ENCODE peak calls at places on chromosome X, in ten cellular contexts. T is thyroid gland, V is fibroblast of lung, F is tibial nerve, W is cardiac muscle cell, B is BE2C, H is endodermal cell, U is neural progenitor cell, L is tibial artery, J is pancreas. Z is an unnamed sample.

GRCh38 chrX:148416142-148416541 is 84.3 kb upstream of the AFF2 start:
- DNase-seq in B (no peak), F (no peak), H (no peak), T (no peak), L (no peak), W (no peak), U (no peak), V (no peak), J (no peak), Z (no peak)

GRCh38 chrX:17860811-17861495 is at the start of gene RAI2:
- DNase-seq in F (peak; percentile 18), V (no peak), B (peak; percentile 38), T (peak; percentile 67), H (peak; percentile 78), J (peak; percentile 58), L (no peak), W (no peak), U (peak; percentile 77), Z (no peak)

GRCh38 chrX:44945736-44946135 is 72.7 kb downstream of the KDM6A start:
- DNase-seq in W (no peak), T (no peak), U (no peak), B (no peak), J (no peak), V (no peak), L (no peak), F (no peak), H (no peak), Z (no peak)

GRCh38 chrX:67724359-67725110 is 180.7 kb downstream of the AR start:
- DNase-seq in J (no peak), L (no peak), U (no peak), V (peak; percentile 35), F (peak; percentile 19), W (peak; percentile 7), B (no peak), T (no peak), H (no peak), Z (no peak)

GRCh38 chrX:49155243-49155899 is 7.2 kb upstream of the MAGIX start:
- DNase-seq in H (peak; percentile 77), V (peak; percentile 72), L (no peak), J (no peak), B (no peak), F (no peak), W (peak; percentile 80), U (peak; percentile 87), T (peak; percentile 63), Z (peak; percentile 24)

GRCh38 chrX:72569786-72570185 is 2.9 kb downstream of the HDAC8 start:
- DNase-seq in U (no peak), T (no peak), B (no peak), F (no peak), L (no peak), W (peak; percentile 84), J (no peak), H (no peak), V (peak; percentile 61), Z (no peak)

GRCh38 chrX:154750301-154751120 is at the start of gene GAB3:
- DNase-seq in V (peak; percentile 30), W (peak; percentile 35), L (no peak), J (peak; percentile 40), H (peak; percentile 71), B (peak; percentile 57), F (no peak), T (peak; percentile 39), U (peak; percentile 64), Z (peak; percentile 41)

GRCh38 chrX:1502241-1502640 is 34.7 kb downstream of the P2RY8 start:
- DNase-seq in V (no peak), W (no peak), B (no peak), F (no peak), J (no peak), U (no peak), L (no peak), H (no peak), T (no peak), Z (no peak)

GRCh38 chrX:138794285-138794684 is 82.8 kb upstream of the FGF13 start:
- DNase-seq in L (no peak), W (no peak), V (no peak), U (no peak), T (no peak), J (no peak), F (no peak), H (no peak), B (no peak), Z (no peak)

GRCh38 chrX:132025085-132025484 is 2.0 kb downstream of the STK26 start:
- DNase-seq in V (no peak), L (no peak), W (no peak), J (no peak), U (peak; percentile 41), H (no peak), F (no peak), B (no peak), T (no peak), Z (no peak)

DNA sequence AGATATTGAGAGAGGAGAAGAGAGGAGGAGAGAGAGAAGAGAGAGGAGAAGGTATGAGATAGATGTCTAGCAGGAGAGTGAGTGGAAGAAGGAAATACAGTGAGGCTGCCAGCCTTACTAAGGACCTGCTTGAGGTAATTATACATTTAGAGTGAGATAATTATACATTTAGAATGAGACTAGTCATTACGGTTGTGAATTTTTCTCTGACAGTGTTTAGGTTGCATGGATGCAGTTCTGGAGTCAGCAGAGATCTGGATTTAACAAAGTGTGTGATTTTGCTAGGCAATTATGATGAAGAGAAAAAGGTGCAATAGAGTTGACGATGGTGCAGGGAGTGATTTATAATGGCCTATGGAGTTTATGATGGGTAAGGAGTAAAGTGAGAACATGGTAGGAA is 187.1 kb upstream of the ARX start:
- DNase-seq in U (no peak), B (no peak), J (no peak), L (no peak), V (no peak), F (no peak), H (no peak), W (no peak), T (no peak), Z (no peak)
- H3K36me3 ChIP-seq in U (no peaks in the 10 kb centered on the region), B (no peaks in the 10 kb centered on the region), J (no peaks in the 10 kb centered on the region), L (no peaks in the 10 kb centered on the region), V (no peaks in the 10 kb centered on the region), F (no peaks in the 10 kb centered on the region), H (no peaks in the 10 kb centered on the region), W (no peaks in the 10 kb centered on the region), T (no peaks in the 10 kb centered on the region), Z (no peaks in the 10 kb centered on the region)

GRCh38 chrX:136158685-136159084 is 11.4 kb downstream of the FHL1 start:
- DNase-seq in V (no peak), T (no peak), F (no peak), J (no peak), U (no peak), B (no peak), W (no peak), H (no peak), L (no peak), Z (no peak)

GRCh38 chrX:136159615-136160025 is 12.3 kb downstream of the FHL1 start:
- DNase-seq in V (peak; percentile 37), J (no peak), W (no peak), L (peak; percentile 70), U (no peak), H (no peak), B (no peak), F (no peak), T (no peak), Z (no peak)

GRCh38 chrX:136154998-136155397 is 7.7 kb downstream of the FHL1 start:
- DNase-seq in L (no peak), H (no peak), T (no peak), F (no peak), J (no peak), V (no peak), B (no peak), U (no peak), W (no peak), Z (no peak)

GRCh38 chrX:136157187-136157586 is 9.9 kb downstream of the FHL1 start:
- DNase-seq in W (no peak), H (no peak), J (no peak), F (no peak), B (no peak), V (peak; percentile 42), T (no peak), U (no peak), L (no peak), Z (no peak)

DNA sequence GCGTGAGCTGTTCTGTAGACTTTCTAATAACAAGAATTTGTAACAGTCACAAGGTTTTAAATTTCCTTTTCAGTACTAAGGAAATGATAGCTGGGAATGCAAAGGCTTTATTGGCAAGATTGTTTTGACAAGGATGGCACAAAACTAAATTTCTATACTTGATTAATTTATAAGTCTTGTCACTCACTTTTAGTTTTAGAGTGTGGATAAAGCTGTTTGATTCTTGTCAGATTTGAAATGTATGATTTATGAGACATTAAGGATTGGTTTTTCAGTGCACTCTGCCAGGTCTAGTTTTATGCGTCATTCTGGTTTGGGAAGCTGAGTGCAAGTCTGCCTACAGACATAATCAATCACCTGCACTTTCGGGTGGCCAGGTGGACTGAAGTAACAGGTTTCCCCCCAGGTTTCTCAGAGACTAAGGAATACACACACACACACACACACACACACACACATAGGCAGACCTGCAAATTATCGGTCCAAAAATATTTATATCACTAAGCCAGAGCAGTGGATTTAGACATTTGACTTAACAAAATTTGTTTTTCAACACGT is 9.3 kb downstream of the FHL1 start:
- DNase-seq in F (no peak), H (no peak), J (no peak), U (no peak), B (no peak), T (no peak), V (no peak), W (no peak), L (no peak), Z (no peak)
- H3K36me3 ChIP-seq in F (no peaks in the 10 kb centered on the region), H (no peaks in the 10 kb centered on the region), J (no peaks in the 10 kb centered on the region), U (no peaks in the 10 kb centered on the region), B (no peaks in the 10 kb centered on the region), T (no peaks in the 10 kb centered on the region), V (no peaks in the 10 kb centered on the region), W (no peaks in the 10 kb centered on the region), L (no peaks in the 10 kb centered on the region), Z (no peaks in the 10 kb centered on the region)

GRCh38 chrX:102659790-102660757 is 8.8 kb downstream of the GPRASP1 start:
- DNase-seq in V (peak; percentile 77), H (peak; percentile 91), W (peak; percentile 76), B (peak; percentile 85), U (peak; percentile 80), J (peak; percentile 85), L (peak; percentile 91), T (peak; percentile 88), F (peak; percentile 92), Z (peak; percentile 78)

GRCh38 chrX:102654696-102655095 is 3.4 kb downstream of the GPRASP1 start:
- DNase-seq in L (no peak), T (no peak), B (no peak), W (peak; percentile 10), F (no peak), U (no peak), H (no peak), V (no peak), J (no peak), Z (no peak)

DNA sequence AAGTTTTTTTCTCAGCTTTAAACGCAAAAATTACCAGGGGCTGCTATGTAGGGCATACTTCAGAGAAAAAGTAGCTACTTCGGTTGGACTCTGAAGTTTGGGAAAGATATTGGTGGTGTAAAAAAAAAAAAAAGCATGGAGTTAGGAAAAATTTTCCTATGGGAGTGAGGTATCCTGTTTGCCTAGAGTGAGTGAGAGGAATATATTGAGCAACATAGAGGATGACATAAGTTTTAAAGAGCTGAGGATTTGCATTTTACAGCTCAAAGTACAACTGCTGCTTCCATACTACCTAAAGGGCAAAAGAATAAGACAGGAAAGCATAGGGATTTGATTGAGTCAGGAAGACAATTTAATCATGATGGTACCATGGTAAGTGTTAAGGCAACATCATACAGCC is 7.3 kb downstream of the GPRASP1 start:
- DNase-seq in L (no peak), T (no peak), J (no peak), U (no peak), W (peak; percentile 25), V (peak; percentile 8), B (no peak), F (no peak), H (no peak), Z (no peak)
- H3K36me3 ChIP-seq in L (no peaks in the 10 kb centered on the region), T (no peaks in the 10 kb centered on the region), J (no peaks in the 10 kb centered on the region), U (no peaks in the 10 kb centered on the region), W (no peaks in the 10 kb centered on the region), V (no peaks in the 10 kb centered on the region), B (no peaks in the 10 kb centered on the region), F (peaks cover under 1% of the 10 kb centered on the region), H (no peaks in the 10 kb centered on the region), Z (no peaks in the 10 kb centered on the region)

GRCh38 chrX:115895678-115896329 is 274.7 kb upstream of the AGTR2 start:
- DNase-seq in H (no peak), L (no peak), U (no peak), W (no peak), B (no peak), J (no peak), T (no peak), V (no peak), F (no peak), Z (no peak)
- H3K36me3 ChIP-seq in H (no peaks in the 10 kb centered on the region), L (no peaks in the 10 kb centered on the region), U (no peaks in the 10 kb centered on the region), W (no peaks in the 10 kb centered on the region), B (no peaks in the 10 kb centered on the region), J (no peaks in the 10 kb centered on the region), T (no peaks in the 10 kb centered on the region), V (no peaks in the 10 kb centered on the region), F (no peaks in the 10 kb centered on the region), Z (no peaks in the 10 kb centered on the region)

Z was measured in naive thymus-derived CD4-positive, alpha-beta T cell.